ENCODE peak calls at places on chromosome 1, in five cellular contexts. J, G, C, S and Z are unnamed samples. For H3K4me1, the result is how much of the 10 kb centered on the place peaks cover.

GRCh38 chr1:63704443-63704842 is 69.4 kb upstream of the ROR1 start:
- DNase-seq in J (no peak), G (no peak), C (no peak), S (no peak), Z (no peak)

GRCh38 chr1:109250454-109251276 is 1.3 kb downstream of the CELSR2 start:
- DNase-seq in J (no peak), G (no peak), C (no peak), S (no peak), Z (no peak)

GRCh38 chr1:3539707-3540425 is 71.4 kb downstream of the MEGF6 start:
- DNase-seq in J (no peak), G (no peak), C (no peak), S (no peak), Z (no peak)

GRCh38 chr1:243742814-243743213 is 107.2 kb downstream of the AKT3 start:
- DNase-seq in J (no peak), G (no peak), C (no peak), S (no peak), Z (no peak)

GRCh38 chr1:178341218-178341956 is 155.4 kb downstream of the CLEC20A start:
- DNase-seq in J (no peak), G (peak), C (peak), S (no peak), Z (no peak)

GRCh38 chr1:147202576-147202975 is 22.6 kb downstream of the FMO5 start:
- DNase-seq in J (no peak), G (no peak), C (no peak), S (no peak), Z (no peak)

GRCh38 chr1:62435231-62436038 is 1.4 kb upstream of the USP1 start:
- DNase-seq in J (peak), G (no peak), C (peak), S (no peak), Z (no peak)

GRCh38 chr1:89957063-89957462 is 37.8 kb upstream of the ZNF326 start:
- DNase-seq in J (no peak), G (no peak), C (no peak), S (no peak), Z (no peak)

GRCh38 chr1:15427280-15427666 is 11.0 kb upstream of the CTRC start:
- DNase-seq in J (peak), G (no peak), C (no peak), S (no peak), Z (no peak)

GRCh38 chr1:23436520-23437354 is 12.2 kb upstream of the TCEA3 start:
- DNase-seq in J (peak), G (peak), C (peak), S (no peak), Z (peak)

GRCh38 chr1:96756789-96757188 is 35.2 kb downstream of the PTBP2 start:
- DNase-seq in J (no peak), G (no peak), C (no peak), S (no peak), Z (no peak)

GRCh38 chr1:89607156-89607555 is 25.8 kb upstream of the LRRC8C start:
- DNase-seq in J (no peak), G (no peak), C (no peak), S (no peak), Z (no peak)

GRCh38 chr1:60672435-60672834 is 409.9 kb upstream of the NFIA start:
- DNase-seq in J (no peak), G (no peak), C (no peak), S (no peak), Z (no peak)

GRCh38 chr1:94936861-94937620 is 10.1 kb upstream of the CNN3 start:
- DNase-seq in J (no peak), G (no peak), C (no peak), S (no peak), Z (no peak)

GRCh38 chr1:37002898-37003297 is 31.4 kb downstream of the GRIK3 start:
- DNase-seq in J (no peak), G (no peak), C (no peak), S (no peak), Z (no peak)

GRCh38 chr1:200022239-200022804 is 5.2 kb upstream of the NR5A2 start:
- DNase-seq in J (no peak), G (no peak), C (no peak), S (no peak), Z (no peak)

GRCh38 chr1:31189696-31190674 is 49.7 kb downstream of the NKAIN1 start:
- DNase-seq in J (no peak), G (no peak), C (no peak), S (no peak), Z (no peak)

GRCh38 chr1:174769961-174770549 is 229.7 kb upstream of the CACYBP start:
- DNase-seq in J (no peak), G (peak), C (no peak), S (no peak), Z (no peak)

GRCh38 chr1:20442920-20443625 is 42.9 kb downstream of the CAMK2N1 start:
- DNase-seq in J (no peak), G (no peak), C (no peak), S (no peak), Z (no peak)

GRCh38 chr1:209883341-209883971 is 54.6 kb upstream of the SYT14 start:
- DNase-seq in J (no peak), G (peak), C (no peak), S (no peak), Z (no peak)

GRCh38 chr1:33261344-33261743 is 5.1 kb downstream of the ZNF362 start:
- DNase-seq in J (no peak), G (no peak), C (no peak), S (no peak), Z (no peak)

GRCh38 chr1:33257759-33258712 is 1.7 kb downstream of the ZNF362 start:
- DNase-seq in J (no peak), G (peak), C (no peak), S (no peak), Z (peak)

GRCh38 chr1:33258788-33259274 is 2.5 kb downstream of the ZNF362 start:
- DNase-seq in J (no peak), G (no peak), C (no peak), S (no peak), Z (no peak)

GRCh38 chr1:33260435-33260980 is 4.2 kb downstream of the ZNF362 start:
- DNase-seq in J (no peak), G (no peak), C (no peak), S (no peak), Z (no peak)

DNA sequence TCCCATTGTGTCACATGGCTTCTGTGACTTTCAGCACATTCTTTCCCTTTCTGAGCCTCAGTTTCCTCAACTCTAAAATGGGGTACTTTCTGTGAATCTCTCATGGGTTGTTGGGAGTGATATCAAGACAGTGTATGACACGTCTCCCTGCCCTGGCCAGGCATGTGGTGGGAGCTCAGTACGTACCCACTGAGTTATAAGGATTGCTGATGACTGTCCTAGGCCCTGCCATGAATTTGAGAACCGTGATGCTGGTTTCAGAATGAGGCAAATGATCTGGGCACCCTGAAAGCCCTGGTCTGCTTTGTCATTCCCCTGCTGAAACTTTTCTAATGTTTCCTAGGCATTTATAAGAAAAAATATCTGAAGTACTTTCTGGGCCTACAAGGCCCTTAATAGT is 3.6 kb downstream of the ZNF362 start:
- DNase-seq in J (no peak), G (no peak), C (no peak), S (no peak), Z (no peak)
- H3K4me1 ChIP-seq in J (half or more), G (under half), C (under half), S (half or more), Z (under half)

DNA sequence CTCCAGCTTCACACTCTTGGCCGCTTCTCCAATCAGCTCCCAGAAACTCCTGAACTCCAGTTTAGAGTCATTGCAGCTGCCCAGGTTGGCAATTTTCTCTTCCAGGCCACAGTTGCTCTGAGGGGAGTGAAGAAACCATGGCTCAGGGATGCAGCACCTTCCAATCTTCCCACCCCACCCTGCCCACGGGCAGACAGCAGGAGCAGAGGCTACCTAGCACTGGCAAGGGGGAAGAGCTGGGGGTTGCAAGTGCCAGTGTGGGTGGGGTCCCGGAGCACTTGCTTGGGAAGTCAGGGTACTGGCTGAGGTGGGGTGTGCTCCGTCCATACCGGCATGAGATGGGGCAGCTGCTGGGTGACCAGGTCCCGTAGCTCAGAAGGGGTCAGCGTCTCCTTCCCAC is 1.2 kb downstream of the S100A14 start:
- DNase-seq in J (no peak), G (no peak), C (no peak), S (no peak), Z (no peak)
- H3K27ac ChIP-seq in J (no peak), G (no peak), C (no peak), S (peak), Z (no peak)

GRCh38 chr1:154567386-154568164 is at the start of gene CHRNB2:
- DNase-seq in J (peak), G (peak), C (peak), S (no peak), Z (peak)
- TF ChIP-seq CTCF in J (no peak), G (peak), C (no peak), S (no peak), Z (no peak)

GRCh38 chr1:8941906-8942305 is 3.8 kb upstream of the CA6 start:
- DNase-seq in J (no peak), G (no peak), C (no peak), S (no peak), Z (no peak)
- H3K4me1 ChIP-seq in J (under half), G (under half), C (under half), S (under half), Z (under half)